ENCODE peak calls at places on chromosomes 12 and 14, in six cellular contexts. One of them, this sample, is unnamed.

GRCh38 chr12:59940676-59941342 is 345.0 kb downstream of the SLC16A7 start:
- DNase-seq in activated T-helper 1 cell treated with Interleukin-2 at 50 U/mL for 16 hours: no peak
- DNase-seq in Panc1: no peak
- DNase-seq in D341Med: no peak
- DNase-seq in ELF-1: no peak
- DNase-seq in left lung: no peak
- DNase-seq in this sample: no peak

GRCh38 chr12:52581481-52581880 is 7.8 kb upstream of the KRT74 start:
- DNase-seq in Panc1: no peak
- DNase-seq in ELF-1: no peak
- DNase-seq in left lung: no peak
- DNase-seq in D341Med: no peak
- DNase-seq in activated T-helper 1 cell treated with Interleukin-2 at 50 U/mL for 16 hours: no peak
- DNase-seq in this sample: peak

GRCh38 chr14:106547735-106548550 is 1021.6 kb downstream of the TMEM121 start:
- DNase-seq in left lung: no peak
- DNase-seq in activated T-helper 1 cell treated with Interleukin-2 at 50 U/mL for 16 hours: no peak
- DNase-seq in Panc1: no peak
- DNase-seq in D341Med: no peak
- DNase-seq in ELF-1: no peak
- DNase-seq in this sample: no peak

GRCh38 chr12:60205500-60205899 is 609.7 kb downstream of the SLC16A7 start:
- DNase-seq in activated T-helper 1 cell treated with Interleukin-2 at 50 U/mL for 16 hours: no peak
- DNase-seq in left lung: no peak
- DNase-seq in D341Med: no peak
- DNase-seq in Panc1: no peak
- DNase-seq in ELF-1: no peak
- DNase-seq in this sample: no peak

GRCh38 chr12:77387214-77387613 is 321.8 kb upstream of the E2F7 start:
- DNase-seq in ELF-1: no peak
- DNase-seq in left lung: no peak
- DNase-seq in activated T-helper 1 cell treated with Interleukin-2 at 50 U/mL for 16 hours: no peak
- DNase-seq in D341Med: no peak
- DNase-seq in Panc1: no peak
- DNase-seq in this sample: no peak

GRCh38 chr12:57850924-57851323 is 4.4 kb upstream of the CTDSP2 start:
- DNase-seq in activated T-helper 1 cell treated with Interleukin-2 at 50 U/mL for 16 hours: no peak
- DNase-seq in Panc1: no peak
- DNase-seq in D341Med: no peak
- DNase-seq in left lung: no peak
- DNase-seq in ELF-1: no peak
- DNase-seq in this sample: no peak

GRCh38 chr14:100262545-100262944 is 23.6 kb downstream of the YY1 start:
- DNase-seq in Panc1: no peak
- DNase-seq in activated T-helper 1 cell treated with Interleukin-2 at 50 U/mL for 16 hours: no peak
- DNase-seq in D341Med: no peak
- DNase-seq in ELF-1: no peak
- DNase-seq in left lung: no peak
- DNase-seq in this sample: no peak

GRCh38 chr14:68638056-68638816 is 154.6 kb downstream of the ZFP36L1 start:
- DNase-seq in D341Med: no peak
- DNase-seq in Panc1: no peak
- DNase-seq in left lung: no peak
- DNase-seq in ELF-1: no peak
- DNase-seq in activated T-helper 1 cell treated with Interleukin-2 at 50 U/mL for 16 hours: no peak
- DNase-seq in this sample: no peak

GRCh38 chr14:34797747-34798583 is 77.2 kb downstream of the BAZ1A start:
- DNase-seq in D341Med: no peak
- DNase-seq in activated T-helper 1 cell treated with Interleukin-2 at 50 U/mL for 16 hours: no peak
- DNase-seq in ELF-1: peak
- DNase-seq in left lung: no peak
- DNase-seq in Panc1: no peak
- DNase-seq in this sample: no peak

GRCh38 chr12:122517877-122518276 is 8.9 kb downstream of the RSRC2 start:
- DNase-seq in activated T-helper 1 cell treated with Interleukin-2 at 50 U/mL for 16 hours: no peak
- DNase-seq in Panc1: no peak
- DNase-seq in left lung: peak
- DNase-seq in ELF-1: no peak
- DNase-seq in D341Med: no peak
- DNase-seq in this sample: no peak

GRCh38 chr12:121805800-121806555 is 2.2 kb downstream of the SETD1B start:
- DNase-seq in D341Med: no peak
- DNase-seq in Panc1: no peak
- DNase-seq in activated T-helper 1 cell treated with Interleukin-2 at 50 U/mL for 16 hours: no peak
- DNase-seq in ELF-1: no peak
- DNase-seq in left lung: no peak
- DNase-seq in this sample: no peak

GRCh38 chr12:26062566-26062965 is 62.3 kb downstream of the BHLHE41 start:
- DNase-seq in D341Med: no peak
- DNase-seq in activated T-helper 1 cell treated with Interleukin-2 at 50 U/mL for 16 hours: no peak
- DNase-seq in Panc1: no peak
- DNase-seq in ELF-1: no peak
- DNase-seq in left lung: no peak
- DNase-seq in this sample: no peak

GRCh38 chr12:75977952-75978671 is 53.5 kb downstream of the PHLDA1 start:
- DNase-seq in D341Med: no peak
- DNase-seq in left lung: peak
- DNase-seq in ELF-1: peak
- DNase-seq in Panc1: peak
- DNase-seq in activated T-helper 1 cell treated with Interleukin-2 at 50 U/mL for 16 hours: peak
- DNase-seq in this sample: peak

GRCh38 chr14:83251402-83251801 is 1717.7 kb upstream of the SEL1L start:
- DNase-seq in left lung: no peak
- DNase-seq in D341Med: no peak
- DNase-seq in Panc1: no peak
- DNase-seq in activated T-helper 1 cell treated with Interleukin-2 at 50 U/mL for 16 hours: no peak
- DNase-seq in ELF-1: no peak
- DNase-seq in this sample: no peak

GRCh38 chr14:71478542-71478941 is 453.7 kb upstream of the RGS6 start:
- DNase-seq in ELF-1: no peak
- DNase-seq in D341Med: no peak
- DNase-seq in activated T-helper 1 cell treated with Interleukin-2 at 50 U/mL for 16 hours: no peak
- DNase-seq in Panc1: no peak
- DNase-seq in left lung: no peak
- DNase-seq in this sample: no peak

GRCh38 chr12:1744932-1745331 is 54.1 kb downstream of the ADIPOR2 start:
- DNase-seq in Panc1: no peak
- DNase-seq in D341Med: no peak
- DNase-seq in ELF-1: peak
- DNase-seq in activated T-helper 1 cell treated with Interleukin-2 at 50 U/mL for 16 hours: no peak
- DNase-seq in left lung: no peak
- DNase-seq in this sample: no peak

GRCh38 chr12:122079038-122079531 is 529 bp downstream of the MLXIP start:
- DNase-seq in activated T-helper 1 cell treated with Interleukin-2 at 50 U/mL for 16 hours: no peak
- DNase-seq in left lung: peak
- DNase-seq in Panc1: no peak
- DNase-seq in D341Med: peak
- DNase-seq in ELF-1: peak
- DNase-seq in this sample: no peak

GRCh38 chr14:92460916-92461579 is 52.5 kb upstream of the RIN3 start:
- DNase-seq in activated T-helper 1 cell treated with Interleukin-2 at 50 U/mL for 16 hours: no peak
- DNase-seq in left lung: peak
- DNase-seq in Panc1: no peak
- DNase-seq in D341Med: no peak
- DNase-seq in ELF-1: no peak
- DNase-seq in this sample: no peak

This sample was measured in keratinocyte.